ENCODE peak calls at places on chromosomes 1 and 21, in nine cellular contexts. One of them, this sample, is unnamed.

GRCh38 chr21:34180406-34180805 is 107.0 kb downstream of the MRPS6 start:
- DNase-seq in psoas muscle: no peak
- DNase-seq in CD8-positive, alpha-beta T cell: no peak
- DNase-seq in type B pancreatic cell: no peak
- DNase-seq in lower leg skin: peak; percentile 7
- DNase-seq in upper lobe of right lung: no peak
- DNase-seq in choroid plexus epithelial cell: no peak
- DNase-seq in retinal pigment epithelial cell: no peak
- DNase-seq in omental fat pad: no peak
- DNase-seq in this sample: no peak

GRCh38 chr1:235275836-235276235 is 52.1 kb downstream of the ARID4B start:
- DNase-seq in psoas muscle: no peak
- DNase-seq in CD8-positive, alpha-beta T cell: no peak
- DNase-seq in type B pancreatic cell: no peak
- DNase-seq in lower leg skin: no peak
- DNase-seq in upper lobe of right lung: no peak
- DNase-seq in choroid plexus epithelial cell: no peak
- DNase-seq in retinal pigment epithelial cell: no peak
- DNase-seq in omental fat pad: no peak
- DNase-seq in this sample: no peak

GRCh38 chr1:156247460-156248322 is at the start of gene PAQR6:
- DNase-seq in psoas muscle: peak; percentile 26
- DNase-seq in CD8-positive, alpha-beta T cell: no peak
- DNase-seq in type B pancreatic cell: no peak
- DNase-seq in lower leg skin: no peak
- DNase-seq in upper lobe of right lung: no peak
- DNase-seq in choroid plexus epithelial cell: no peak
- DNase-seq in retinal pigment epithelial cell: no peak
- DNase-seq in omental fat pad: no peak
- DNase-seq in this sample: no peak

GRCh38 chr1:207352560-207352959 is 31.1 kb downstream of the CD55 start:
- DNase-seq in psoas muscle: no peak
- DNase-seq in CD8-positive, alpha-beta T cell: no peak
- DNase-seq in type B pancreatic cell: no peak
- DNase-seq in lower leg skin: no peak
- DNase-seq in upper lobe of right lung: no peak
- DNase-seq in choroid plexus epithelial cell: peak; percentile 12
- DNase-seq in retinal pigment epithelial cell: peak; percentile 45
- DNase-seq in omental fat pad: no peak
- DNase-seq in this sample: no peak

GRCh38 chr21:36845790-36846189 is 120.7 kb downstream of the HLCS start:
- DNase-seq in psoas muscle: no peak
- DNase-seq in CD8-positive, alpha-beta T cell: no peak
- DNase-seq in type B pancreatic cell: no peak
- DNase-seq in lower leg skin: no peak
- DNase-seq in upper lobe of right lung: no peak
- DNase-seq in choroid plexus epithelial cell: no peak
- DNase-seq in retinal pigment epithelial cell: no peak
- DNase-seq in omental fat pad: no peak
- DNase-seq in this sample: no peak

GRCh38 chr1:230087722-230088115 is 20.7 kb downstream of the GALNT2 start:
- DNase-seq in psoas muscle: no peak
- DNase-seq in CD8-positive, alpha-beta T cell: no peak
- DNase-seq in type B pancreatic cell: no peak
- DNase-seq in lower leg skin: no peak
- DNase-seq in upper lobe of right lung: no peak
- DNase-seq in choroid plexus epithelial cell: no peak
- DNase-seq in retinal pigment epithelial cell: no peak
- DNase-seq in omental fat pad: no peak
- DNase-seq in this sample: no peak

GRCh38 chr1:106986603-106987002 is 69.9 kb upstream of the PRMT6 start:
- DNase-seq in psoas muscle: no peak
- DNase-seq in CD8-positive, alpha-beta T cell: no peak
- DNase-seq in type B pancreatic cell: no peak
- DNase-seq in lower leg skin: no peak
- DNase-seq in upper lobe of right lung: no peak
- DNase-seq in choroid plexus epithelial cell: no peak
- DNase-seq in retinal pigment epithelial cell: no peak
- DNase-seq in omental fat pad: no peak
- DNase-seq in this sample: no peak

GRCh38 chr21:33246506-33246905 is 16.8 kb downstream of the IFNAR2 start:
- DNase-seq in psoas muscle: no peak
- DNase-seq in CD8-positive, alpha-beta T cell: no peak
- DNase-seq in type B pancreatic cell: no peak
- DNase-seq in lower leg skin: no peak
- DNase-seq in upper lobe of right lung: no peak
- DNase-seq in choroid plexus epithelial cell: no peak
- DNase-seq in retinal pigment epithelial cell: no peak
- DNase-seq in omental fat pad: no peak
- DNase-seq in this sample: no peak

GRCh38 chr1:20440785-20441200 is 45.2 kb downstream of the CAMK2N1 start:
- DNase-seq in psoas muscle: peak; percentile 38
- DNase-seq in CD8-positive, alpha-beta T cell: no peak
- DNase-seq in type B pancreatic cell: no peak
- DNase-seq in lower leg skin: peak; percentile 72
- DNase-seq in upper lobe of right lung: peak; percentile 53
- DNase-seq in choroid plexus epithelial cell: peak; percentile 63
- DNase-seq in retinal pigment epithelial cell: no peak
- DNase-seq in omental fat pad: no peak
- DNase-seq in this sample: peak; percentile 73

GRCh38 chr21:41507521-41508414 is at the start of gene TMPRSS2:
- DNase-seq in psoas muscle: no peak
- DNase-seq in CD8-positive, alpha-beta T cell: no peak
- DNase-seq in type B pancreatic cell: no peak
- DNase-seq in lower leg skin: no peak
- DNase-seq in upper lobe of right lung: peak; percentile 93
- DNase-seq in choroid plexus epithelial cell: no peak
- DNase-seq in retinal pigment epithelial cell: no peak
- DNase-seq in omental fat pad: no peak
- DNase-seq in this sample: no peak

GRCh38 chr1:207579436-207579799 is 65.5 kb upstream of the CR1L start:
- DNase-seq in psoas muscle: no peak
- DNase-seq in CD8-positive, alpha-beta T cell: no peak
- DNase-seq in type B pancreatic cell: no peak
- DNase-seq in lower leg skin: no peak
- DNase-seq in upper lobe of right lung: no peak
- DNase-seq in choroid plexus epithelial cell: peak; percentile 83
- DNase-seq in retinal pigment epithelial cell: peak; percentile 11
- DNase-seq in omental fat pad: no peak
- DNase-seq in this sample: peak; percentile 43

GRCh38 chr21:45380566-45380965 is 24.4 kb upstream of the COL18A1 start:
- DNase-seq in psoas muscle: peak; percentile 3
- DNase-seq in CD8-positive, alpha-beta T cell: no peak
- DNase-seq in type B pancreatic cell: no peak
- DNase-seq in lower leg skin: peak; percentile 54
- DNase-seq in upper lobe of right lung: peak; percentile 43
- DNase-seq in choroid plexus epithelial cell: no peak
- DNase-seq in retinal pigment epithelial cell: no peak
- DNase-seq in omental fat pad: no peak
- DNase-seq in this sample: no peak

GRCh38 chr1:27864264-27864895 is 8.0 kb upstream of the THEMIS2 start:
- DNase-seq in psoas muscle: no peak
- DNase-seq in CD8-positive, alpha-beta T cell: no peak
- DNase-seq in type B pancreatic cell: no peak
- DNase-seq in lower leg skin: no peak
- DNase-seq in upper lobe of right lung: no peak
- DNase-seq in choroid plexus epithelial cell: no peak
- DNase-seq in retinal pigment epithelial cell: no peak
- DNase-seq in omental fat pad: no peak
- DNase-seq in this sample: peak; percentile 68

GRCh38 chr1:113858418-113858817 is 13.1 kb downstream of the PTPN22 start:
- DNase-seq in psoas muscle: no peak
- DNase-seq in CD8-positive, alpha-beta T cell: no peak
- DNase-seq in type B pancreatic cell: no peak
- DNase-seq in lower leg skin: no peak
- DNase-seq in upper lobe of right lung: no peak
- DNase-seq in choroid plexus epithelial cell: no peak
- DNase-seq in retinal pigment epithelial cell: no peak
- DNase-seq in omental fat pad: no peak
- DNase-seq in this sample: no peak

GRCh38 chr1:183583466-183583865 is 6.8 kb downstream of the NCF2 start:
- DNase-seq in psoas muscle: no peak
- DNase-seq in CD8-positive, alpha-beta T cell: no peak
- DNase-seq in type B pancreatic cell: no peak
- DNase-seq in lower leg skin: no peak
- DNase-seq in upper lobe of right lung: peak; percentile 81
- DNase-seq in choroid plexus epithelial cell: peak; percentile 33
- DNase-seq in retinal pigment epithelial cell: no peak
- DNase-seq in omental fat pad: no peak
- DNase-seq in this sample: no peak

GRCh38 chr1:75345538-75346292 is 211.5 kb downstream of the LHX8 start:
- DNase-seq in psoas muscle: no peak
- DNase-seq in CD8-positive, alpha-beta T cell: no peak
- DNase-seq in type B pancreatic cell: no peak
- DNase-seq in lower leg skin: no peak
- DNase-seq in upper lobe of right lung: no peak
- DNase-seq in choroid plexus epithelial cell: peak; percentile 52
- DNase-seq in retinal pigment epithelial cell: peak; percentile 43
- DNase-seq in omental fat pad: no peak
- DNase-seq in this sample: no peak

GRCh38 chr1:21922103-21923014 is 14.8 kb downstream of the HSPG2 start:
- DNase-seq in psoas muscle: no peak
- DNase-seq in CD8-positive, alpha-beta T cell: no peak
- DNase-seq in type B pancreatic cell: no peak
- DNase-seq in lower leg skin: no peak
- DNase-seq in upper lobe of right lung: no peak
- DNase-seq in choroid plexus epithelial cell: no peak
- DNase-seq in retinal pigment epithelial cell: no peak
- DNase-seq in omental fat pad: no peak
- DNase-seq in this sample: no peak

GRCh38 chr1:4071675-4072074 is 171.6 kb upstream of the C1orf174 start:
- DNase-seq in psoas muscle: no peak
- DNase-seq in CD8-positive, alpha-beta T cell: no peak
- DNase-seq in type B pancreatic cell: no peak
- DNase-seq in lower leg skin: peak; percentile 31
- DNase-seq in upper lobe of right lung: peak; percentile 21
- DNase-seq in choroid plexus epithelial cell: no peak
- DNase-seq in retinal pigment epithelial cell: no peak
- DNase-seq in omental fat pad: no peak
- DNase-seq in this sample: no peak

GRCh38 chr1:77742011-77742555 is 17.6 kb downstream of the USP33 start:
- DNase-seq in psoas muscle: no peak
- DNase-seq in CD8-positive, alpha-beta T cell: no peak
- DNase-seq in type B pancreatic cell: no peak
- DNase-seq in lower leg skin: no peak
- DNase-seq in upper lobe of right lung: no peak
- DNase-seq in choroid plexus epithelial cell: no peak
- DNase-seq in retinal pigment epithelial cell: no peak
- DNase-seq in omental fat pad: no peak
- DNase-seq in this sample: no peak

GRCh38 chr1:59290173-59290954 is 6.5 kb upstream of the FGGY start:
- DNase-seq in psoas muscle: peak; percentile 46
- DNase-seq in CD8-positive, alpha-beta T cell: no peak
- DNase-seq in type B pancreatic cell: no peak
- DNase-seq in lower leg skin: no peak
- DNase-seq in upper lobe of right lung: peak; percentile 71
- DNase-seq in choroid plexus epithelial cell: peak; percentile 68
- DNase-seq in retinal pigment epithelial cell: no peak
- DNase-seq in omental fat pad: no peak
- DNase-seq in this sample: peak; percentile 51

GRCh38 chr1:91546876-91547275 is 46.2 kb downstream of the CDC7 start:
- DNase-seq in psoas muscle: no peak
- DNase-seq in CD8-positive, alpha-beta T cell: no peak
- DNase-seq in type B pancreatic cell: no peak
- DNase-seq in lower leg skin: peak; percentile 80
- DNase-seq in upper lobe of right lung: no peak
- DNase-seq in choroid plexus epithelial cell: no peak
- DNase-seq in retinal pigment epithelial cell: no peak
- DNase-seq in omental fat pad: no peak
- DNase-seq in this sample: no peak
- TF ChIP-seq CTCF in psoas muscle: no peak
- TF ChIP-seq CTCF in CD8-positive, alpha-beta T cell: no peak
- TF ChIP-seq CTCF in type B pancreatic cell: no peak
- TF ChIP-seq CTCF in lower leg skin: no peak
- TF ChIP-seq CTCF in upper lobe of right lung: no peak
- TF ChIP-seq CTCF in choroid plexus epithelial cell: no peak
- TF ChIP-seq CTCF in retinal pigment epithelial cell: no peak
- TF ChIP-seq CTCF in omental fat pad: no peak
- TF ChIP-seq CTCF in this sample: no peak

GRCh38 chr1:205827623-205828022 is 14.6 kb upstream of the SLC41A1 start:
- DNase-seq in psoas muscle: no peak
- DNase-seq in CD8-positive, alpha-beta T cell: no peak
- DNase-seq in type B pancreatic cell: no peak
- DNase-seq in lower leg skin: no peak
- DNase-seq in upper lobe of right lung: no peak
- DNase-seq in choroid plexus epithelial cell: no peak
- DNase-seq in retinal pigment epithelial cell: no peak
- DNase-seq in omental fat pad: no peak
- DNase-seq in this sample: no peak
- TF ChIP-seq CTCF in psoas muscle: no peak
- TF ChIP-seq CTCF in CD8-positive, alpha-beta T cell: no peak
- TF ChIP-seq CTCF in type B pancreatic cell: no peak
- TF ChIP-seq CTCF in lower leg skin: no peak
- TF ChIP-seq CTCF in upper lobe of right lung: no peak
- TF ChIP-seq CTCF in choroid plexus epithelial cell: no peak
- TF ChIP-seq CTCF in retinal pigment epithelial cell: peak; percentile 23
- TF ChIP-seq CTCF in omental fat pad: no peak
- TF ChIP-seq CTCF in this sample: no peak

DNA sequence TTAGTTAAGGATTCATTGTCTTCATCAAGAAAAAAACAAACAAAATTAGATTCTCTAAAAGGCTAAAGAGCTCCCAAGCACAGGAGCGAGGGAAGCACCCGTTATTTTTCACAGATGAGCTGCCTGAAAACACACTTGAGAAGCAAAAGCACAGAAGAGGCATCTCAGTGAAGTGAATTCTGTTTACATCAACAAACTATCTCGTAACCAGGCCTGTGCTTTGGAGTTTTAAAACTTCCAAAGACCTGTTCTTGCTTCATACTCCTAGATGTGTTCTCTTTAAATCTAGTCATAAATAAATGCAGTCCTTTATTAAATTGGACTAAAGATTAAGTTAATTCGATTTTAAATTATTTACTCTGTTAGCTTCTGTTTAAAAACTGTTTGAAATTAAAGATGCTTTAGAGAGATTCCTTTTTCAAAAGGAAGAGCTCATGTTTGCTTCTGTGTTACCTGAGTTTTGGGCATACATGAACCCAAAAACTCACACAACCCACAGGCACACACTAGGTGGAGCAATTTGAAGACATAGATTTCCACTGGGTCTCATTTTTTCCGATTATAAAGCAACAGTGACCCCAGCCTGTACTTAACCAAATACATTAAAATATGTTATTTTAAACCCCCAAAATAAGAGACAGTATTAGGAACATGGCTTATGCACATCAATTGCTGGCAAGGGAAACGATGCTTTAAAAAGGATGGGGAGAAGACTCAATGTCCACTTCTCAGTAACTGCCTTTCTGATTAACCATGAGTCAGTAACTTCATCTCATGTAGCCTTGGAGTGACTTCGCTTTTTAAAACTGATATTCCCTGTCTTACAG is 648.2 kb downstream of the SMYD3 start:
- DNase-seq in psoas muscle: no peak
- DNase-seq in CD8-positive, alpha-beta T cell: no peak
- DNase-seq in type B pancreatic cell: no peak
- DNase-seq in lower leg skin: no peak
- DNase-seq in upper lobe of right lung: no peak
- DNase-seq in choroid plexus epithelial cell: peak; percentile 71
- DNase-seq in retinal pigment epithelial cell: no peak
- DNase-seq in omental fat pad: no peak
- DNase-seq in this sample: no peak
- TF ChIP-seq CTCF in psoas muscle: no peak
- TF ChIP-seq CTCF in CD8-positive, alpha-beta T cell: no peak
- TF ChIP-seq CTCF in type B pancreatic cell: peak; percentile 24
- TF ChIP-seq CTCF in lower leg skin: no peak
- TF ChIP-seq CTCF in upper lobe of right lung: peak; percentile 12
- TF ChIP-seq CTCF in choroid plexus epithelial cell: peak; percentile 65
- TF ChIP-seq CTCF in retinal pigment epithelial cell: peak; percentile 53
- TF ChIP-seq CTCF in omental fat pad: no peak
- TF ChIP-seq CTCF in this sample: no peak

GRCh38 chr1:111789666-111790316 is 34.1 kb downstream of the DDX20 start:
- DNase-seq in psoas muscle: no peak
- DNase-seq in CD8-positive, alpha-beta T cell: no peak
- DNase-seq in type B pancreatic cell: no peak
- DNase-seq in lower leg skin: no peak
- DNase-seq in upper lobe of right lung: no peak
- DNase-seq in choroid plexus epithelial cell: peak; percentile 25
- DNase-seq in retinal pigment epithelial cell: no peak
- DNase-seq in omental fat pad: no peak
- DNase-seq in this sample: no peak
- TF ChIP-seq CTCF in psoas muscle: peak; percentile 25
- TF ChIP-seq CTCF in CD8-positive, alpha-beta T cell: no peak
- TF ChIP-seq CTCF in type B pancreatic cell: no peak
- TF ChIP-seq CTCF in lower leg skin: no peak
- TF ChIP-seq CTCF in upper lobe of right lung: no peak
- TF ChIP-seq CTCF in choroid plexus epithelial cell: no peak
- TF ChIP-seq CTCF in retinal pigment epithelial cell: no peak
- TF ChIP-seq CTCF in omental fat pad: no peak
- TF ChIP-seq CTCF in this sample: no peak